ENCODE peak calls at places on chromosome 14, in six cellular contexts. K is GM12878; P is GM23338; E is CD8-positive, alpha-beta memory T cell; A is suprapubic skin; B is tibial artery. H is an unnamed sample.

GRCh38 chr14:75205586-75205985 is 29.2 kb upstream of the TMED10 start:
- DNase-seq in K (no peak), P (no peak), E (peak; percentile 7), A (no peak), B (no peak), H (no peak)

GRCh38 chr14:46054526-46054925 is 597.1 kb downstream of the RPL10L start:
- DNase-seq in K (no peak), P (no peak), E (no peak), A (no peak), B (no peak), H (no peak)

GRCh38 chr14:77574446-77575125 is 41.9 kb downstream of the SPTLC2 start:
- DNase-seq in K (no peak), P (no peak), E (no peak), A (no peak), B (no peak), H (no peak)

GRCh38 chr14:60163741-60164140 is 1.5 kb downstream of the DHRS7 start:
- DNase-seq in K (no peak), P (peak; percentile 36), E (no peak), A (no peak), B (no peak), H (no peak)

GRCh38 chr14:77955816-77956796 is 156.2 kb downstream of the ADCK1 start:
- DNase-seq in K (no peak), P (no peak), E (no peak), A (no peak), B (no peak), H (no peak)

GRCh38 chr14:101461891-101462290 is 99.4 kb upstream of the DIO3 start:
- DNase-seq in K (no peak), P (no peak), E (no peak), A (no peak), B (no peak), H (no peak)

GRCh38 chr14:89214221-89214965 is 202.6 kb downstream of the FOXN3 start:
- DNase-seq in K (no peak), P (peak; percentile 14), E (no peak), A (peak; percentile 85), B (peak; percentile 83), H (no peak)

GRCh38 chr14:95536036-95536577 is 1.3 kb downstream of the GLRX5 start:
- DNase-seq in K (no peak), P (no peak), E (no peak), A (no peak), B (no peak), H (no peak)

GRCh38 chr14:22047105-22047504 is 373.5 kb upstream of the OR4E1 start:
- DNase-seq in K (no peak), P (peak; percentile 80), E (peak; percentile 57), A (no peak), B (no peak), H (no peak)

GRCh38 chr14:61759878-61760277 is 2.3 kb upstream of the SNAPC1 start:
- DNase-seq in K (no peak), P (no peak), E (no peak), A (no peak), B (no peak), H (no peak)

GRCh38 chr14:50741571-50741970 is 73.5 kb upstream of the SAV1 start:
- DNase-seq in K (no peak), P (no peak), E (no peak), A (no peak), B (no peak), H (no peak)
- H3K27ac ChIP-seq in K (peak overlapping the region; percentile 54), P (peak overlapping the region; percentile 27), E (no peak overlapping the region), A (peak overlapping the region; percentile 8), B (no peak overlapping the region), H (no peak overlapping the region)

GRCh38 chr14:99538733-99539132 is 57.5 kb downstream of the CCNK start:
- DNase-seq in K (no peak), P (no peak), E (no peak), A (no peak), B (no peak), H (no peak)
- H3K4me1 ChIP-seq in K (no peaks in the 10 kb centered on the region), P (peaks cover 6% of the 10 kb centered on the region), E (no peaks in the 10 kb centered on the region), A (peaks cover 5% of the 10 kb centered on the region), B (no peaks in the 10 kb centered on the region), H (peaks cover 38% of the 10 kb centered on the region)

GRCh38 chr14:50964683-50965390 is 20.6 kb upstream of the PYGL start:
- DNase-seq in K (no peak), P (no peak), E (no peak), A (no peak), B (peak; percentile 77), H (no peak)

GRCh38 chr14:50963919-50964318 is 19.6 kb upstream of the PYGL start:
- DNase-seq in K (no peak), P (no peak), E (no peak), A (no peak), B (no peak), H (no peak)

GRCh38 chr14:50957296-50957695 is 13.0 kb upstream of the PYGL start:
- DNase-seq in K (no peak), P (no peak), E (no peak), A (no peak), B (no peak), H (peak; percentile 76)

GRCh38 chr14:50967104-50967503 is 22.8 kb upstream of the PYGL start:
- DNase-seq in K (no peak), P (no peak), E (no peak), A (no peak), B (no peak), H (no peak)

GRCh38 chr14:50961606-50962259 is 17.4 kb upstream of the PYGL start:
- DNase-seq in K (no peak), P (no peak), E (no peak), A (no peak), B (no peak), H (peak; percentile 86)
- H3K4me3 ChIP-seq in K (no peak overlapping the region), P (no peak overlapping the region), E (no peak overlapping the region), A (no peak overlapping the region), B (no peak overlapping the region), H (no peak overlapping the region)

GRCh38 chr14:104975481-104976197 is 2.5 kb downstream of the AHNAK2 start:
- DNase-seq in K (no peak), P (peak; percentile 57), E (no peak), A (peak; percentile 69), B (no peak), H (no peak)
- H3K27ac ChIP-seq in K (no peak overlapping the region), P (no peak overlapping the region), E (no peak overlapping the region), A (no peak overlapping the region), B (peak overlapping the region; percentile 93), H (no peak overlapping the region)

GRCh38 chr14:91350483-91350812 is 67.2 kb downstream of the CCDC88C start:
- DNase-seq in K (no peak), P (no peak), E (no peak), A (no peak), B (no peak), H (no peak)
- H3K4me1 ChIP-seq in K (peaks cover 78% of the 10 kb centered on the region), P (peaks cover 32% of the 10 kb centered on the region), E (peaks cover 81% of the 10 kb centered on the region), A (peaks cover 16% of the 10 kb centered on the region), B (no peaks in the 10 kb centered on the region), H (no peaks in the 10 kb centered on the region)

GRCh38 chr14:71521238-71521637 is 411.0 kb upstream of the RGS6 start:
- DNase-seq in K (no peak), P (no peak), E (no peak), A (no peak), B (no peak), H (no peak)

GRCh38 chr14:71525663-71526246 is 406.5 kb upstream of the RGS6 start:
- DNase-seq in K (no peak), P (no peak), E (no peak), A (no peak), B (no peak), H (peak; percentile 51)

GRCh38 chr14:71524321-71524982 is 407.8 kb upstream of the RGS6 start:
- DNase-seq in K (peak; percentile 64), P (no peak), E (no peak), A (no peak), B (no peak), H (no peak)

GRCh38 chr14:71521736-71522135 is 410.5 kb upstream of the RGS6 start:
- DNase-seq in K (no peak), P (no peak), E (no peak), A (no peak), B (no peak), H (no peak)

DNA sequence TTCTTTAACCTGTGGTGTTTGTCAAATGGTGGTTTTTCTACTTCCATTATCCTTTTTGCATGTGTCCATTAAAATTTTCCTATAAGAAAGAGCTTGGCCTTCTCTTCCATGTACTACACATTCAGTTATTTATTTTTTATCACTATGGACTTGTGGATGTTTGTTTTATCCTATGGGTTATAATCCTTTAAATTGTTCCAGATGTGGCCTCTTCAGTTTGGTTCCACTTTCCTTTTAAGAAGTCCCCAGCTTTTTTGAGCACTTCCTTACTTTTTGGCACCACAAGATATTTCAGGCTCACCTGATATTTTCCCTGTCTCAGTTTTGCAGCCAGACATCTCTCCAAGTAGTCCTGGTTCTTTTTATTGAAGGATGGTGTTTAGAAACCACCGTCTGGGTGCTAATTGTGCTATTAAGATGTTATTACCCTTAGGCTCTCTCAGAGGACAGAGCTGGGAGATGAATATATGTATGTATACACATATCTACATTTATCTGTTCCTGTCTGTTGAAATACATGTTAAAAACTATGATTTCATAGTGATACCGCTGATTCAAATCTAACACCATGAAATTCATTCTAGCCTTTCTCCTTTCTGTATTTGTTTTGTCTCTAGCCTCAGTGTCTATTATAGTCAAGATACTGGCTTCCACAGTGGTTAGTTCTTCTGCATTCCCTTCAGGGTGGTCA is 408.5 kb upstream of the RGS6 start:
- DNase-seq in K (peak; percentile 76), P (no peak), E (no peak), A (no peak), B (no peak), H (no peak)
- H3K4me3 ChIP-seq in K (peak overlapping the region; percentile 22), P (no peak overlapping the region), E (no peak overlapping the region), A (no peak overlapping the region), B (no peak overlapping the region), H (no peak overlapping the region)

H was measured in cardiac muscle cell.